ENCODE peak calls at places on chromosome X, in five cellular contexts. R is mesendoderm, V is IMR-90, N is body of pancreas, F is uterus. Q is an unnamed sample. For H3K27me3 and H3K36me3, the result is how much of the 10 kb centered on the place peaks cover.

GRCh38 chrX:100477468-100477867 is 67.4 kb upstream of the PCDH19 start:
- DNase-seq in R (no peak), V (no peak), N (no peak), F (no peak), Q (peak)

GRCh38 chrX:154489182-154489581 is 1.2 kb downstream of the SLC10A3 start:
- DNase-seq in R (no peak), V (no peak), N (no peak), F (no peak), Q (no peak)

GRCh38 chrX:131747173-131747572 is 203.3 kb downstream of the OR13H1 start:
- DNase-seq in R (no peak), V (peak), N (peak), F (peak), Q (no peak)

GRCh38 chrX:34584781-34585180 is 72.3 kb downstream of the TMEM47 start:
- DNase-seq in R (no peak), V (no peak), N (no peak), F (no peak), Q (no peak)

GRCh38 chrX:13327666-13328065 is 7.8 kb upstream of the ATXN3L start:
- DNase-seq in R (no peak), V (no peak), N (no peak), F (no peak), Q (no peak)

GRCh38 chrX:12975670-12975965 is 708 bp downstream of the TMSB4X start:
- DNase-seq in R (no peak), V (no peak), N (peak), F (no peak), Q (no peak)

GRCh38 chrX:9465380-9466114 is 689 bp downstream of the TBL1X start:
- DNase-seq in R (peak), V (no peak), N (peak), F (no peak), Q (peak)

GRCh38 chrX:118455013-118455412 is 40.6 kb upstream of the DOCK11 start:
- DNase-seq in R (peak), V (no peak), N (no peak), F (no peak), Q (no peak)

GRCh38 chrX:131791608-131792355 is 231.3 kb upstream of the STK26 start:
- DNase-seq in R (no peak), V (peak), N (peak), F (no peak), Q (no peak)

GRCh38 chrX:149903889-149904748 is 23.1 kb downstream of the MAGEA8 start:
- DNase-seq in R (peak), V (peak), N (no peak), F (no peak), Q (peak)

GRCh38 chrX:71671938-71672337 is 4.6 kb downstream of the LOC101059915 start:
- DNase-seq in R (no peak), V (no peak), N (no peak), F (no peak), Q (no peak)

GRCh38 chrX:54178100-54178940 is 4.7 kb downstream of the FAM120C start:
- DNase-seq in R (no peak), V (peak), N (no peak), F (no peak), Q (no peak)

GRCh38 chrX:52261125-52261462 is 76.4 kb downstream of the MAGED4 start:
- DNase-seq in R (no peak), V (no peak), N (no peak), F (no peak), Q (no peak)

GRCh38 chrX:15855562-15856256 is 1.1 kb upstream of the AP1S2 start:
- DNase-seq in R (no peak), V (no peak), N (no peak), F (no peak), Q (no peak)

GRCh38 chrX:69317721-69318120 is 152.5 kb upstream of the PJA1 start:
- DNase-seq in R (no peak), V (no peak), N (no peak), F (no peak), Q (peak)

GRCh38 chrX:118368398-118368797 is 22.5 kb downstream of the WDR44 start:
- DNase-seq in R (no peak), V (no peak), N (no peak), F (no peak), Q (no peak)

GRCh38 chrX:104039689-104040505 is at the start of gene H2BW2:
- DNase-seq in R (no peak), V (no peak), N (no peak), F (no peak), Q (no peak)

GRCh38 chrX:72201836-72202536 is 20.4 kb downstream of the PIN4 start:
- DNase-seq in R (peak), V (peak), N (no peak), F (no peak), Q (no peak)

GRCh38 chrX:18617351-18617750 is 54.6 kb downstream of the RS1 start:
- DNase-seq in R (peak), V (peak), N (peak), F (no peak), Q (no peak)

GRCh38 chrX:101337776-101338271 is 10.7 kb downstream of the TIMM8A start:
- DNase-seq in R (no peak), V (no peak), N (no peak), F (no peak), Q (no peak)

GRCh38 chrX:69312141-69312670 is 147.0 kb upstream of the PJA1 start:
- DNase-seq in R (no peak), V (no peak), N (no peak), F (no peak), Q (no peak)

GRCh38 chrX:13747836-13748235 is 13.3 kb downstream of the OFD1 start:
- DNase-seq in R (peak), V (peak), N (peak), F (peak), Q (peak)

GRCh38 chrX:139077303-139078131 is 366.0 kb upstream of the FGF13 start:
- DNase-seq in R (peak), V (no peak), N (no peak), F (no peak), Q (no peak)

GRCh38 chrX:47595701-47596655 is 13.7 kb downstream of the TIMP1 start:
- DNase-seq in R (no peak), V (peak), N (no peak), F (no peak), Q (no peak)

GRCh38 chrX:3145716-3146115 is 104.4 kb downstream of the ARSF start:
- DNase-seq in R (peak), V (peak), N (no peak), F (no peak), Q (peak)

GRCh38 chrX:68699960-68700746 is 52.7 kb downstream of the STARD8 start:
- DNase-seq in R (no peak), V (peak), N (peak), F (no peak), Q (no peak)

GRCh38 chrX:53251307-53251706 is 26.3 kb upstream of the KDM5C start:
- DNase-seq in R (no peak), V (peak), N (no peak), F (no peak), Q (no peak)

GRCh38 chrX:20333672-20334071 is 67.0 kb upstream of the RPS6KA3 start:
- DNase-seq in R (no peak), V (no peak), N (no peak), F (no peak), Q (no peak)

GRCh38 chrX:17590892-17591740 is 146.2 kb upstream of the SCML1 start:
- DNase-seq in R (peak), V (peak), N (peak), F (peak), Q (peak)

GRCh38 chrX:15301924-15302323 is 13.5 kb downstream of the ASB11 start:
- DNase-seq in R (peak), V (peak), N (peak), F (no peak), Q (no peak)

GRCh38 chrX:153411255-153411987 is at the start of gene ZFP92:
- DNase-seq in R (no peak), V (no peak), N (peak), F (no peak), Q (peak)

GRCh38 chrX:10615931-10616780 is 4.2 kb downstream of the MID1 start:
- DNase-seq in R (peak), V (peak), N (peak), F (peak), Q (peak)

GRCh38 chrX:154547245-154548027 is at the start of gene IKBKG:
- DNase-seq in R (peak), V (peak), N (peak), F (peak), Q (peak)

GRCh38 chrX:46446727-46447378 is 98.4 kb downstream of the ZNF674 start:
- DNase-seq in R (peak), V (peak), N (peak), F (peak), Q (peak)

GRCh38 chrX:1466232-1466661 is 13.5 kb upstream of the ASMTL start:
- DNase-seq in R (no peak), V (no peak), N (no peak), F (no peak), Q (no peak)

GRCh38 chrX:121902463-121902862 is 855.1 kb downstream of the GLUD2 start:
- DNase-seq in R (no peak), V (no peak), N (no peak), F (no peak), Q (no peak)

GRCh38 chrX:139890991-139891700 is 41.7 kb downstream of the ATP11C start:
- DNase-seq in R (no peak), V (peak), N (no peak), F (no peak), Q (no peak)

GRCh38 chrX:32276153-32276552 is 935.2 kb downstream of the DMD start:
- DNase-seq in R (no peak), V (no peak), N (no peak), F (no peak), Q (no peak)
- H3K27me3 ChIP-seq in R (under half), V (under half), N (under half), F (under half), Q (under half)

GRCh38 chrX:120270567-120270966 is 20.0 kb downstream of the ZBTB33 start:
- DNase-seq in R (no peak), V (no peak), N (no peak), F (no peak), Q (no peak)
- H3K4me3 ChIP-seq in R (no peak), V (no peak), N (no peak), F (no peak), Q (no peak)

GRCh38 chrX:130211415-130212186 is 39.8 kb downstream of the RAB33A start:
- DNase-seq in R (no peak), V (no peak), N (no peak), F (no peak), Q (no peak)

GRCh38 chrX:130213376-130213775 is 41.6 kb downstream of the RAB33A start:
- DNase-seq in R (no peak), V (no peak), N (no peak), F (no peak), Q (no peak)

GRCh38 chrX:130212371-130212770 is 40.6 kb downstream of the RAB33A start:
- DNase-seq in R (no peak), V (no peak), N (no peak), F (no peak), Q (no peak)

GRCh38 chrX:130216312-130216711 is 44.5 kb downstream of the RAB33A start:
- DNase-seq in R (no peak), V (peak), N (no peak), F (no peak), Q (no peak)
- H3K36me3 ChIP-seq in R (under half), V (under half), N (under half), F (under half), Q (under half)

GRCh38 chrX:109390556-109390955 is 91.3 kb downstream of the GUCY2F start:
- DNase-seq in R (no peak), V (no peak), N (no peak), F (no peak), Q (no peak)
- H3K27me3 ChIP-seq in R (under half), V (under half), N (under half), F (under half), Q (under half)

DNA sequence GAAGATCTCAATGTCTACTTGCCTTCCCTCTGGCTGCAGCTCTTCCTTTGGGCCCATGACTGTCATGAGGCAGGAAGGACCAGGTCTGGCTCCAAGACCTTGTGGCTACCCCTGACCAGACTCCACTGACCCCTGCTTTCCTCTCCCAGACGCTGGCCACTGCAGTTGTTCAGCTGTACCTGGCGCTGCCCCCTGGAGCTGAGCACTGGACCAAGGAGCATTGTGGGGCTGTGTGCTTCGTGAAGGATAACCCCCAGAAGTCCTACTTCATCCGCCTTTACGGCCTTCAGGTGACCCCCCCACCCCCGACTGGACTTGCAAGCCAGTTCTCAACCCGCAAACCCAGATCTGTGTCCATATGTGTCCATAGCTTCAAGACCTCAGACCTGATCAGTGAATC is 535 bp downstream of the WAS start:
- DNase-seq in R (no peak), V (no peak), N (no peak), F (no peak), Q (peak)
- H3K4me3 ChIP-seq in R (no peak), V (no peak), N (no peak), F (no peak), Q (no peak)

GRCh38 chrX:55742649-55743048 is 25.1 kb downstream of the RRAGB start:
- DNase-seq in R (no peak), V (no peak), N (no peak), F (no peak), Q (no peak)
- H3K36me3 ChIP-seq in R (under half), V (under half), N (under half), F (under half), Q (under half)